ENCODE peak calls at places on chromosomes 13 and 19, in four cellular contexts. R is H1, G is HepG2, H is GM12878. Y is an unnamed sample. For H3K4me1, the result is how much of the 10 kb centered on the place peaks cover.

GRCh38 chr19:1076951-1077350 is 10.0 kb downstream of the ARHGAP45 start:
- DNase-seq in R (no peak), G (no peak), H (peak), Y (no peak)

GRCh38 chr13:32278456-32278855 is 36.7 kb downstream of the ZAR1L start:
- DNase-seq in R (no peak), G (no peak), H (no peak), Y (peak)

GRCh38 chr13:78602561-78603239 is 652 bp downstream of the POU4F1 start:
- DNase-seq in R (no peak), G (no peak), H (no peak), Y (no peak)

GRCh38 chr13:34250151-34250550 is 432.2 kb downstream of the RFC3 start:
- DNase-seq in R (no peak), G (no peak), H (no peak), Y (no peak)

GRCh38 chr19:43780706-43781525 is at the start of gene KCNN4:
- DNase-seq in R (no peak), G (no peak), H (no peak), Y (no peak)

GRCh38 chr13:27339299-27339698 is 68.7 kb downstream of the RASL11A start:
- DNase-seq in R (no peak), G (peak), H (no peak), Y (peak)

GRCh38 chr19:46784262-46785053 is 3.9 kb downstream of the SLC1A5 start:
- DNase-seq in R (no peak), G (peak), H (peak), Y (no peak)

GRCh38 chr19:55384576-55385235 is 614 bp upstream of the TMEM238 start:
- DNase-seq in R (no peak), G (no peak), H (no peak), Y (no peak)

GRCh38 chr19:16442386-16443276 is 29.1 kb downstream of the EPS15L1 start:
- DNase-seq in R (no peak), G (no peak), H (no peak), Y (no peak)

GRCh38 chr19:1068111-1069001 is 1.4 kb downstream of the ARHGAP45 start:
- DNase-seq in R (no peak), G (no peak), H (no peak), Y (no peak)

GRCh38 chr19:4589579-4590410 is 30.3 kb upstream of the SEMA6B start:
- DNase-seq in R (no peak), G (peak), H (no peak), Y (no peak)

GRCh38 chr13:112652512-112653458 is 37.1 kb upstream of the ATP11A start:
- DNase-seq in R (no peak), G (no peak), H (no peak), Y (no peak)

GRCh38 chr13:84126671-84127171 is 244.4 kb upstream of the SLITRK1 start:
- DNase-seq in R (no peak), G (no peak), H (peak), Y (no peak)

GRCh38 chr13:26538363-26539317 is 18.8 kb upstream of the WASF3 start:
- DNase-seq in R (no peak), G (no peak), H (no peak), Y (no peak)

GRCh38 chr13:51643882-51644281 is 59.6 kb downstream of the WDFY2 start:
- DNase-seq in R (no peak), G (peak), H (no peak), Y (no peak)

GRCh38 chr19:13765395-13766094 is 1.2 kb downstream of the MRI1 start:
- DNase-seq in R (no peak), G (peak), H (no peak), Y (no peak)

GRCh38 chr13:113774177-113775107 is 15.4 kb downstream of the TMEM255B start:
- DNase-seq in R (no peak), G (no peak), H (no peak), Y (no peak)

GRCh38 chr19:4722671-4723464 is 774 bp downstream of the DPP9 start:
- DNase-seq in R (no peak), G (no peak), H (no peak), Y (no peak)

GRCh38 chr19:58476498-58477015 is 405 bp downstream of the ZNF446 start:
- DNase-seq in R (no peak), G (peak), H (no peak), Y (no peak)

GRCh38 chr19:51710163-51710562 is 13.6 kb downstream of the HAS1 start:
- DNase-seq in R (no peak), G (no peak), H (no peak), Y (no peak)

GRCh38 chr19:46225558-46226004 is 4.0 kb upstream of the IGFL1 start:
- DNase-seq in R (no peak), G (no peak), H (no peak), Y (no peak)

GRCh38 chr13:108943842-108944241 is 314.4 kb downstream of the MYO16 start:
- DNase-seq in R (no peak), G (no peak), H (no peak), Y (no peak)

GRCh38 chr13:70237131-70237530 is 128.9 kb upstream of the KLHL1 start:
- DNase-seq in R (no peak), G (no peak), H (no peak), Y (no peak)

GRCh38 chr19:50844296-50844935 is 10.3 kb upstream of the KLK3 start:
- DNase-seq in R (no peak), G (no peak), H (no peak), Y (no peak)

GRCh38 chr13:100646030-100646673 is 28.4 kb downstream of the TMTC4 start:
- DNase-seq in R (no peak), G (peak), H (no peak), Y (no peak)

GRCh38 chr19:50657672-50658437 is 8.6 kb downstream of the C19orf81 start:
- DNase-seq in R (peak), G (peak), H (peak), Y (peak)

GRCh38 chr13:100542546-100543156 is 45.9 kb downstream of the GGACT start:
- DNase-seq in R (no peak), G (peak), H (peak), Y (no peak)

GRCh38 chr13:96252903-96253302 is 163.0 kb downstream of the HS6ST3 start:
- DNase-seq in R (no peak), G (no peak), H (no peak), Y (no peak)

GRCh38 chr13:112975401-112975939 is 6.5 kb downstream of the MCF2L start:
- DNase-seq in R (no peak), G (no peak), H (no peak), Y (no peak)

GRCh38 chr19:1063909-1064660 is 2.9 kb upstream of the ARHGAP45 start:
- DNase-seq in R (no peak), G (no peak), H (no peak), Y (no peak)

GRCh38 chr13:46667687-46668281 is 114.8 kb downstream of the LRCH1 start:
- DNase-seq in R (no peak), G (no peak), H (no peak), Y (no peak)

GRCh38 chr19:13877303-13877702 is 369 bp downstream of the NANOS3 start:
- DNase-seq in R (no peak), G (no peak), H (no peak), Y (no peak)

GRCh38 chr19:33546656-33547055 is 25.1 kb upstream of the PEPD start:
- DNase-seq in R (no peak), G (no peak), H (no peak), Y (no peak)

GRCh38 chr13:29118471-29118870 is 298.3 kb downstream of the MTUS2 start:
- DNase-seq in R (no peak), G (no peak), H (no peak), Y (no peak)

GRCh38 chr19:13887039-13887438 is 10.1 kb downstream of the NANOS3 start:
- DNase-seq in R (no peak), G (no peak), H (no peak), Y (no peak)

GRCh38 chr13:33526718-33527117 is 241.2 kb upstream of the STARD13 start:
- DNase-seq in R (no peak), G (no peak), H (no peak), Y (no peak)

GRCh38 chr19:49528211-49528771 is 488 bp downstream of the RCN3 start:
- DNase-seq in R (no peak), G (no peak), H (no peak), Y (no peak)
- TF ChIP-seq SUZ12 in R (no peak), G (no peak), H (no peak), Y (no peak)

GRCh38 chr19:18660939-18661338 is 22.5 kb upstream of the CRTC1 start:
- DNase-seq in R (no peak), G (no peak), H (no peak), Y (no peak)

GRCh38 chr19:18658366-18658855 is 21.6 kb downstream of the KLHL26 start:
- DNase-seq in R (no peak), G (no peak), H (no peak), Y (no peak)

GRCh38 chr19:18657590-18658365 is 20.9 kb downstream of the KLHL26 start:
- DNase-seq in R (no peak), G (no peak), H (no peak), Y (no peak)

GRCh38 chr19:18660051-18660910 is 23.2 kb upstream of the CRTC1 start:
- DNase-seq in R (no peak), G (no peak), H (no peak), Y (no peak)

GRCh38 chr19:18659281-18660050 is 22.6 kb downstream of the KLHL26 start:
- DNase-seq in R (no peak), G (no peak), H (no peak), Y (no peak)
- H3K4me1 ChIP-seq in R (under half), G (under half), H (under half), Y (under half)

GRCh38 chr19:56639217-56639616 is 3.7 kb upstream of the SMIM17 start:
- DNase-seq in R (no peak), G (no peak), H (no peak), Y (peak)
- TF ChIP-seq SUZ12 in R (no peak), G (no peak), H (no peak), Y (no peak)

GRCh38 chr19:39341720-39342604 is at the start of gene SAMD4B:
- DNase-seq in R (peak), G (peak), H (peak), Y (peak)

GRCh38 chr19:39345956-39346355 is 3.7 kb downstream of the SAMD4B start:
- DNase-seq in R (no peak), G (no peak), H (no peak), Y (no peak)

GRCh38 chr19:39339636-39340035 is 2.6 kb upstream of the SAMD4B start:
- DNase-seq in R (no peak), G (peak), H (no peak), Y (no peak)

GRCh38 chr19:39341122-39341719 is 1.0 kb upstream of the SAMD4B start:
- DNase-seq in R (no peak), G (no peak), H (no peak), Y (peak)

GRCh38 chr19:39342647-39343305 is 555 bp downstream of the SAMD4B start:
- DNase-seq in R (no peak), G (no peak), H (no peak), Y (no peak)
- H3K4me1 ChIP-seq in R (under half), G (half or more), H (under half), Y (under half)

Y was measured in NT2/D1.